ENCODE peak calls at places on chromosomes 5 and 9, in five cellular contexts. F, D, E, A and J are unnamed samples.
A peak's percentile ranks its signal among the peaks of the same experiment; 100 is the strongest.

GRCh38 chr9:3758816-3759576 is 233.2 kb upstream of the RFX3 start:
- DNase-seq in F (no peak), D (no peak), E (no peak), A (no peak), J (no peak)

GRCh38 chr5:161851691-161852299 is 3.9 kb downstream of the GABRA1 start:
- DNase-seq in F (no peak), D (no peak), E (peak; percentile 13), A (no peak), J (no peak)

GRCh38 chr9:14320272-14321245 is 6.6 kb upstream of the NFIB start:
- DNase-seq in F (peak; percentile 31), D (no peak), E (peak; percentile 40), A (no peak), J (no peak)

GRCh38 chr5:175892401-175892800 is 21.0 kb downstream of the CPLX2 start:
- DNase-seq in F (no peak), D (no peak), E (no peak), A (no peak), J (no peak)

GRCh38 chr5:37532976-37533740 is 154.0 kb downstream of the WDR70 start:
- DNase-seq in F (no peak), D (no peak), E (no peak), A (no peak), J (no peak)

GRCh38 chr5:107271682-107272350 is 398.9 kb downstream of the EFNA5 start:
- DNase-seq in F (no peak), D (no peak), E (no peak), A (no peak), J (no peak)

GRCh38 chr9:34625087-34625486 is 3.8 kb downstream of the ARID3C start:
- DNase-seq in F (no peak), D (no peak), E (no peak), A (no peak), J (no peak)

GRCh38 chr9:35813434-35814105 is 1.3 kb downstream of the HINT2 start:
- DNase-seq in F (no peak), D (no peak), E (peak; percentile 45), A (no peak), J (no peak)

GRCh38 chr9:71446499-71447411 is 321.6 kb downstream of the CEMIP2 start:
- DNase-seq in F (peak; percentile 6), D (no peak), E (peak; percentile 62), A (no peak), J (no peak)

GRCh38 chr5:157026789-157027424 is 32.0 kb downstream of the HAVCR1 start:
- DNase-seq in F (no peak), D (no peak), E (peak; percentile 82), A (no peak), J (no peak)

GRCh38 chr9:99819123-99819483 is 2.6 kb upstream of the NR4A3 start:
- DNase-seq in F (no peak), D (no peak), E (no peak), A (no peak), J (peak; percentile 62)

GRCh38 chr5:94017579-94017978 is 276.2 kb upstream of the POU5F2 start:
- DNase-seq in F (no peak), D (no peak), E (no peak), A (no peak), J (no peak)

GRCh38 chr9:88942411-88942810 is 48.9 kb upstream of the S1PR3 start:
- DNase-seq in F (no peak), D (no peak), E (no peak), A (no peak), J (no peak)

GRCh38 chr5:163867738-163868137 is 362.3 kb downstream of the MAT2B start:
- DNase-seq in F (no peak), D (no peak), E (no peak), A (no peak), J (no peak)

GRCh38 chr5:58886315-58887207 is 303.7 kb downstream of the RAB3C start:
- DNase-seq in F (peak; percentile 2), D (no peak), E (peak; percentile 78), A (no peak), J (no peak)

GRCh38 chr9:125745682-125746016 is 1.5 kb upstream of the PBX3 start:
- DNase-seq in F (no peak), D (no peak), E (no peak), A (no peak), J (no peak)

GRCh38 chr5:69414885-69415583 is at the start of gene MARVELD2:
- DNase-seq in F (no peak), D (peak; percentile 63), E (peak; percentile 98), A (no peak), J (peak; percentile 26)

GRCh38 chr5:144333336-144333920 is 162.8 kb downstream of the KCTD16 start:
- DNase-seq in F (no peak), D (no peak), E (peak; percentile 67), A (no peak), J (no peak)

GRCh38 chr9:93255994-93256877 is 72.3 kb downstream of the WNK2 start:
- DNase-seq in F (no peak), D (no peak), E (no peak), A (no peak), J (peak; percentile 14)

GRCh38 chr5:119274767-119275130 is 81.1 kb upstream of the TNFAIP8 start:
- DNase-seq in F (peak; percentile 37), D (no peak), E (peak; percentile 63), A (no peak), J (no peak)

GRCh38 chr5:2126512-2126911 is 243.8 kb upstream of the IRX4 start:
- DNase-seq in F (no peak), D (no peak), E (no peak), A (no peak), J (no peak)

GRCh38 chr5:172739385-172739784 is 31.6 kb downstream of the DUSP1 start:
- DNase-seq in F (no peak), D (no peak), E (no peak), A (no peak), J (no peak)

GRCh38 chr9:134895849-134896833 is 15.5 kb downstream of the FCN2 start:
- DNase-seq in F (no peak), D (peak; percentile 54), E (peak; percentile 84), A (no peak), J (no peak)

GRCh38 chr5:141906972-141907371 is 16.7 kb upstream of the DELE1 start:
- DNase-seq in F (no peak), D (no peak), E (no peak), A (no peak), J (no peak)

GRCh38 chr5:141909212-141909611 is 14.5 kb upstream of the DELE1 start:
- DNase-seq in F (no peak), D (no peak), E (no peak), A (no peak), J (no peak)

GRCh38 chr5:141908796-141909195 is 14.9 kb upstream of the DELE1 start:
- DNase-seq in F (no peak), D (no peak), E (peak; percentile 44), A (no peak), J (no peak)

GRCh38 chr5:141904551-141904950 is 19.1 kb upstream of the DELE1 start:
- DNase-seq in F (no peak), D (no peak), E (no peak), A (no peak), J (no peak)

GRCh38 chr5:141906517-141906916 is 17.2 kb upstream of the DELE1 start:
- DNase-seq in F (no peak), D (no peak), E (no peak), A (no peak), J (no peak)
- TF ChIP-seq CTCF in F (no peak), D (no peak), E (no peak), A (no peak), J (no peak)

GRCh38 chr9:121499427-121500164 is at the start of gene GGTA1:
- DNase-seq in F (no peak), D (peak; percentile 62), E (peak; percentile 79), A (peak; percentile 48), J (no peak)

GRCh38 chr9:121499177-121499426 is 542 bp downstream of the GGTA1 start:
- DNase-seq in F (no peak), D (no peak), E (no peak), A (no peak), J (no peak)

GRCh38 chr9:121498150-121498486 is 1.5 kb downstream of the GGTA1 start:
- DNase-seq in F (no peak), D (peak; percentile 68), E (peak; percentile 91), A (peak; percentile 77), J (no peak)

GRCh38 chr9:121500165-121500478 is 478 bp upstream of the GGTA1 start:
- DNase-seq in F (no peak), D (no peak), E (no peak), A (no peak), J (no peak)

GRCh38 chr9:121498487-121499176 is 1.0 kb downstream of the GGTA1 start:
- DNase-seq in F (no peak), D (peak; percentile 38), E (peak; percentile 62), A (no peak), J (no peak)
- TF ChIP-seq CTCF in F (no peak), D (no peak), E (peak; percentile 42), A (no peak), J (no peak)

GRCh38 chr9:27714388-27714787 is 141.1 kb upstream of the C9orf72 start:
- DNase-seq in F (no peak), D (no peak), E (no peak), A (no peak), J (no peak)
- TF ChIP-seq CTCF in F (no peak), D (no peak), E (no peak), A (peak; percentile 25), J (no peak)

GRCh38 chr9:117249799-117250198 is 165.1 kb downstream of the ASTN2 start:
- DNase-seq in F (no peak), D (no peak), E (no peak), A (no peak), J (no peak)

GRCh38 chr9:117253256-117253655 is 161.6 kb downstream of the ASTN2 start:
- DNase-seq in F (no peak), D (no peak), E (no peak), A (no peak), J (no peak)

GRCh38 chr9:117250610-117251215 is 164.1 kb downstream of the ASTN2 start:
- DNase-seq in F (no peak), D (no peak), E (no peak), A (no peak), J (no peak)

GRCh38 chr9:117245225-117245624 is 169.6 kb downstream of the ASTN2 start:
- DNase-seq in F (no peak), D (no peak), E (no peak), A (no peak), J (no peak)

GRCh38 chr9:117247271-117247670 is 167.6 kb downstream of the ASTN2 start:
- DNase-seq in F (no peak), D (no peak), E (peak; percentile 26), A (peak; percentile 20), J (no peak)
- TF ChIP-seq CTCF in F (peak; percentile 9), D (no peak), E (no peak), A (peak; percentile 61), J (no peak)

GRCh38 chr5:113804264-113804663 is 290.8 kb downstream of the YTHDC2 start:
- DNase-seq in F (no peak), D (no peak), E (peak; percentile 28), A (no peak), J (no peak)

GRCh38 chr5:113807384-113808053 is 294.0 kb downstream of the YTHDC2 start:
- DNase-seq in F (peak; percentile 40), D (no peak), E (no peak), A (no peak), J (no peak)

GRCh38 chr5:113804943-113805342 is 291.4 kb downstream of the YTHDC2 start:
- DNase-seq in F (no peak), D (no peak), E (no peak), A (no peak), J (no peak)

GRCh38 chr5:113806823-113807222 is 293.3 kb downstream of the YTHDC2 start:
- DNase-seq in F (no peak), D (peak; percentile 14), E (no peak), A (no peak), J (no peak)

GRCh38 chr5:113806250-113806649 is 292.8 kb downstream of the YTHDC2 start:
- DNase-seq in F (peak; percentile 8), D (no peak), E (no peak), A (no peak), J (no peak)
- TF ChIP-seq CTCF in F (peak; percentile 60), D (no peak), E (no peak), A (peak; percentile 46), J (no peak)